ENCODE peak calls at places on chromosomes 2 and 18, in four cellular contexts. S, B, N and U are unnamed samples.

GRCh38 chr2:221501210-221501882 is 70.8 kb downstream of the EPHA4 start:
- DNase-seq in S (no peak), N (no peak), B (peak; percentile 58), U (no peak)

GRCh38 chr2:219079417-219079816 is 18.7 kb upstream of the IHH start:
- DNase-seq in N (no peak), S (no peak), B (peak; percentile 38), U (no peak)

GRCh38 chr2:238582159-238582558 is 155.4 kb downstream of the ASB1 start:
- DNase-seq in N (no peak), B (peak; percentile 21), S (no peak), U (no peak)

GRCh38 chr2:238915596-238915995 is 67.7 kb downstream of the TWIST2 start:
- DNase-seq in S (no peak), N (no peak), B (no peak), U (no peak)

GRCh38 chr2:229348135-229348534 is 77.0 kb upstream of the PID1 start:
- DNase-seq in S (no peak), N (no peak), B (no peak), U (no peak)

GRCh38 chr2:98012561-98012979 is 16.8 kb upstream of the TMEM131 start:
- DNase-seq in B (no peak), N (no peak), S (no peak), U (no peak)

GRCh38 chr2:112784199-112785189 is at the start of gene IL1A:
- DNase-seq in B (no peak), S (no peak), N (peak; percentile 56), U (no peak)

GRCh38 chr2:164145093-164145987 is 409.5 kb upstream of the FIGN start:
- DNase-seq in N (no peak), B (peak; percentile 52), S (no peak), U (no peak)

GRCh38 chr2:46076251-46076650 is 221.0 kb upstream of the EPAS1 start:
- DNase-seq in B (no peak), N (no peak), S (no peak), U (no peak)

GRCh38 chr2:201882353-201883095 is 76.2 kb downstream of the CDK15 start:
- DNase-seq in S (no peak), B (no peak), N (no peak), U (peak; percentile 49)

GRCh38 chr2:3613524-3613905 is 18.6 kb downstream of the COLEC11 start:
- DNase-seq in S (no peak), N (no peak), B (no peak), U (no peak)

GRCh38 chr2:197998702-197999101 is 194.3 kb downstream of the PLCL1 start:
- DNase-seq in S (no peak), B (no peak), N (no peak), U (no peak)

GRCh38 chr18:68781224-68781623 is 16.7 kb upstream of the CCDC102B start:
- DNase-seq in S (no peak), B (no peak), N (no peak), U (no peak)

GRCh38 chr2:235026649-235027557 is 75.1 kb downstream of the SH3BP4 start:
- DNase-seq in B (no peak), N (no peak), S (peak; percentile 84), U (no peak)

GRCh38 chr2:132654968-132655367 is 15.0 kb downstream of the LYPD1 start:
- DNase-seq in N (no peak), B (no peak), S (no peak), U (no peak)

GRCh38 chr2:109510136-109511028 is 103.4 kb downstream of the SEPTIN10 start:
- DNase-seq in N (peak; percentile 70), S (peak; percentile 68), B (peak; percentile 54), U (peak; percentile 83)

GRCh38 chr2:147100406-147101035 is 744.3 kb upstream of the ACVR2A start:
- DNase-seq in N (no peak), S (no peak), B (peak; percentile 27), U (no peak)

GRCh38 chr18:59729781-59730180 is 32.6 kb upstream of the CCBE1 start:
- DNase-seq in S (no peak), B (no peak), N (no peak), U (peak; percentile 23)

GRCh38 chr18:9366126-9366714 is 31.6 kb downstream of the TWSG1 start:
- DNase-seq in B (peak; percentile 40), N (peak; percentile 4), S (no peak), U (peak; percentile 51)

GRCh38 chr2:193303464-193303863 is 1108.7 kb upstream of the TMEFF2 start:
- DNase-seq in B (no peak), S (peak; percentile 35), N (no peak), U (no peak)

GRCh38 chr2:192194866-192195547 is at the start of gene TMEFF2:
- DNase-seq in B (peak; percentile 29), S (peak; percentile 24), N (peak; percentile 89), U (peak; percentile 87)

GRCh38 chr2:113278812-113279139 is at the start of gene PAX8:
- DNase-seq in B (no peak), N (no peak), S (no peak), U (no peak)

GRCh38 chr2:100405403-100406119 is 11.9 kb downstream of the CHST10 start:
- DNase-seq in N (no peak), S (no peak), B (no peak), U (no peak)

GRCh38 chr2:165357758-165358157 is 111.7 kb upstream of the CSRNP3 start:
- DNase-seq in N (no peak), B (peak; percentile 57), S (no peak), U (no peak)

GRCh38 chr18:21105936-21106335 is 5.7 kb downstream of the ROCK1 start:
- DNase-seq in B (no peak), S (no peak), N (no peak), U (no peak)

GRCh38 chr18:79200546-79201268 is 131.5 kb downstream of the ATP9B start:
- DNase-seq in B (no peak), S (no peak), N (peak; percentile 30), U (no peak)

GRCh38 chr18:11327656-11328055 is 178.3 kb upstream of the PIEZO2 start:
- DNase-seq in B (no peak), S (no peak), N (no peak), U (no peak)

GRCh38 chr2:82007051-82007664 is 1702.6 kb upstream of the LRRTM1 start:
- DNase-seq in S (no peak), B (no peak), N (no peak), U (no peak)

GRCh38 chr2:62817995-62818713 is 112.6 kb downstream of the EHBP1 start:
- DNase-seq in B (peak; percentile 26), N (no peak), S (no peak), U (no peak)

GRCh38 chr18:4797286-4797685 is 342.2 kb upstream of the DLGAP1 start:
- DNase-seq in B (no peak), S (no peak), N (no peak), U (no peak)